ENCODE peak calls at places on chromosomes 11 and 22, in ten cellular contexts. Y is HCT116; C is stomach; O is ascending aorta; X is cardiac muscle cell; H is heart right ventricle; U is breast epithelium; D is CD8-positive, alpha-beta T cell; B is neural progenitor cell; N is mucosa of descending colon. G is an unnamed sample. For H3K9me3, the result is how much of the 10 kb centered on the place peaks cover.

GRCh38 chr11:101487775-101488174 is 96.0 kb downstream of the TRPC6 start:
- DNase-seq in Y (no peak), C (no peak), O (no peak), X (no peak), H (no peak), U (no peak), D (no peak), B (no peak), N (no peak), G (no peak)

GRCh38 chr11:64233913-64234839 is at the start of gene VEGFB:
- DNase-seq in Y (no peak), C (peak), O (no peak), X (peak), H (peak), U (no peak), D (peak), B (peak), N (peak), G (peak)

GRCh38 chr11:16925495-16926065 is 88.6 kb downstream of the PLEKHA7 start:
- DNase-seq in Y (peak), C (no peak), O (no peak), X (peak), H (peak), U (peak), D (no peak), B (peak), N (peak), G (peak)

GRCh38 chr11:69135420-69136363 is 20.0 kb upstream of the SMIM38 start:
- DNase-seq in Y (no peak), C (no peak), O (no peak), X (no peak), H (no peak), U (no peak), D (no peak), B (no peak), N (no peak), G (no peak)

GRCh38 chr11:8209208-8209807 is 40.5 kb upstream of the RIC3 start:
- DNase-seq in Y (no peak), C (peak), O (no peak), X (no peak), H (no peak), U (no peak), D (no peak), B (no peak), N (no peak), G (no peak)

GRCh38 chr22:43628253-43628649 is 183.9 kb downstream of the EFCAB6 start:
- DNase-seq in Y (no peak), C (no peak), O (no peak), X (no peak), H (no peak), U (no peak), D (no peak), B (no peak), N (no peak), G (no peak)

GRCh38 chr11:70876685-70877084 is 375.7 kb downstream of the SHANK2 start:
- DNase-seq in Y (no peak), C (peak), O (no peak), X (no peak), H (no peak), U (no peak), D (no peak), B (no peak), N (no peak), G (no peak)

GRCh38 chr11:43580735-43581369 is 99.7 kb upstream of the HSD17B12 start:
- DNase-seq in Y (no peak), C (no peak), O (no peak), X (peak), H (no peak), U (no peak), D (no peak), B (peak), N (no peak), G (no peak)

GRCh38 chr11:71962428-71963038 is 33.7 kb downstream of the RNF121 start:
- DNase-seq in Y (no peak), C (no peak), O (no peak), X (no peak), H (no peak), U (no peak), D (no peak), B (no peak), N (no peak), G (no peak)

GRCh38 chr11:129366737-129367597 is 8.7 kb upstream of the BARX2 start:
- DNase-seq in Y (no peak), C (no peak), O (no peak), X (no peak), H (no peak), U (no peak), D (no peak), B (no peak), N (no peak), G (no peak)

GRCh38 chr11:70894566-70894965 is 357.8 kb downstream of the SHANK2 start:
- DNase-seq in Y (no peak), C (no peak), O (no peak), X (no peak), H (no peak), U (no peak), D (no peak), B (no peak), N (no peak), G (no peak)

GRCh38 chr11:11501546-11502274 is 120.1 kb downstream of the GALNT18 start:
- DNase-seq in Y (no peak), C (no peak), O (no peak), X (no peak), H (no peak), U (no peak), D (no peak), B (no peak), N (no peak), G (no peak)

GRCh38 chr11:11416917-11417316 is 63.9 kb upstream of the CSNK2A3 start:
- DNase-seq in Y (no peak), C (no peak), O (no peak), X (no peak), H (no peak), U (no peak), D (no peak), B (no peak), N (no peak), G (no peak)

GRCh38 chr11:6544921-6545850 is 48.1 kb downstream of the DNHD1 start:
- DNase-seq in Y (no peak), C (no peak), O (no peak), X (no peak), H (no peak), U (no peak), D (no peak), B (no peak), N (no peak), G (no peak)

DNA sequence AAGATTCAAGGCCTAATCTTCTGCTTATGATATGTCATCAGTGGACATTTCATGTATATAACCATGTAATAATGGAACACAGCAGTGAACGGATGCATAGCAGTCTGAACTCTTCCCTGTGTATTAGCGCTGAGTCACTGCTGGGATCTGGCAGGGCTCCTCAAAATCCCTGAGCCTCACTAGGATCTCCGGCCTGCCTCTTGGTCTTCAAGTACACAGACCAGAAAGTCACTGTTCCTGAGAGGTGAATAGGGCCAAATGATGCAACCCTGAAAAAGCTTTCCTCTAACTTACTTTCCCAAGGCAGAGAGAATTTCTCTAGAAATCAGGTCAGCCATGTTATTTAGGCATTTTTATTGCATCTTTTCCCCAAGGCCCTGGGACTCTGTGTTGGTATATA is 35.0 kb downstream of the POU2AF1 start:
- DNase-seq in Y (no peak), C (no peak), O (no peak), X (no peak), H (no peak), U (no peak), D (no peak), B (no peak), N (no peak), G (peak)
- TF ChIP-seq CTCF in Y (no peak), C (no peak), O (no peak), X (no peak), H (no peak), U (no peak), D (no peak), B (no peak), N (no peak), G (no peak)

DNA sequence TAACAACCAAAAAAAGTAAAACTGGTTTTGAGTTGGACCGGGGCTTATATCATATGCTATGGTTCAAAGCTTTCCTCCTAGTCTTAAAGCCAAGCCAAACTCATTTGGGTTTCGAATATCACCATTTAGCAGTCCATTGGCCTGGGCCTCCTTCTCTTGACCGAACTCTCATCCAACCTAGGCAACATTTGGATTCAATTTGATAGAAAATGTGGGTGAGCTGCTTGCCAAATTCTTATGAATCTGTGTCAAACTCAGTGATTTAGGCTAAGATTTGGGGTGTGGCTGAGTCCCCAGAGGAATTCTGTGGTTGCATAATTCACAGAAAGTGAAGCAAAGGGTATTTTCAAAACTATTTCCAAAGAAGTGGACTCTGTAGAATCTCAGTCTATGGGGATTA is 83.7 kb downstream of the BLID start:
- DNase-seq in Y (no peak), C (no peak), O (no peak), X (no peak), H (no peak), U (no peak), D (no peak), B (no peak), N (no peak), G (no peak)
- H3K4me3 ChIP-seq in Y (no peak), C (no peak), O (no peak), X (no peak), H (no peak), U (no peak), D (no peak), B (no peak), N (no peak), G (no peak)

DNA sequence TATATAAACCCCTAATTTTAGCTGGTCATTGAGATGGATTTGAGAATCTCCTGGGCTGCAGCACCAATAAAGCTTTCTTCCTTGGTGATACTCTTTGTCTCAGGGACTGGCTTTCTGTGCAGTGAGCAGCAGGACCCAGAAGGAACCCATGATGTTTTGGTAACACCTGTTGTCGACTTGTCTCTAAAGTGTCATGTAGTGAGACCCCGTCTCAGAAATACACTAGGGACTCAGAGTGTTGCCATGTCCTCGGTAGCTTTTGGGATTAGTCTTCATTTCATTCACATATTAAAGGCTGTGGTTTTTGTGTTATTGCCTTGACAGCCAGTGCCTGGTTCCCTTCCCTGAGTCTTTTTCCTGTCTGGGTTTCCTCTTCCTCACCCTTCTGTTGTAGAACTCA is 1078.7 kb downstream of the TBC1D22A start:
- DNase-seq in Y (no peak), C (no peak), O (no peak), X (no peak), H (no peak), U (no peak), D (no peak), B (no peak), N (no peak), G (no peak)
- H3K9me3 ChIP-seq in Y (under half), C (under half), O (under half), X (under half), H (under half), U (under half), D (under half), B (under half), N (under half), G (under half)

GRCh38 chr11:116840224-116840745 is 2.9 kb upstream of the APOA1 start:
- DNase-seq in Y (no peak), C (no peak), O (no peak), X (peak), H (no peak), U (no peak), D (no peak), B (peak), N (no peak), G (no peak)
- TF ChIP-seq CTCF in Y (peak), C (no peak), O (no peak), X (peak), H (peak), U (no peak), D (no peak), B (peak), N (no peak), G (no peak)

GRCh38 chr11:47354913-47355282 is 2.4 kb upstream of the MYBPC3 start:
- DNase-seq in Y (no peak), C (no peak), O (no peak), X (no peak), H (peak), U (no peak), D (no peak), B (no peak), N (no peak), G (no peak)
- H3K4me3 ChIP-seq in Y (peak), C (peak), O (peak), X (peak), H (peak), U (peak), D (no peak), B (peak), N (no peak), G (peak)

GRCh38 chr22:47400701-47401591 is 638.5 kb downstream of the TBC1D22A start:
- DNase-seq in Y (no peak), C (no peak), O (no peak), X (no peak), H (no peak), U (no peak), D (no peak), B (no peak), N (no peak), G (no peak)

GRCh38 chr22:47402876-47403525 is 640.6 kb downstream of the TBC1D22A start:
- DNase-seq in Y (no peak), C (no peak), O (no peak), X (no peak), H (no peak), U (no peak), D (no peak), B (no peak), N (no peak), G (no peak)

GRCh38 chr22:47401592-47401898 is 639.1 kb downstream of the TBC1D22A start:
- DNase-seq in Y (no peak), C (no peak), O (no peak), X (no peak), H (no peak), U (no peak), D (no peak), B (no peak), N (no peak), G (no peak)

GRCh38 chr22:47398921-47399790 is 636.7 kb downstream of the TBC1D22A start:
- DNase-seq in Y (no peak), C (no peak), O (no peak), X (no peak), H (no peak), U (no peak), D (no peak), B (no peak), N (no peak), G (no peak)

DNA sequence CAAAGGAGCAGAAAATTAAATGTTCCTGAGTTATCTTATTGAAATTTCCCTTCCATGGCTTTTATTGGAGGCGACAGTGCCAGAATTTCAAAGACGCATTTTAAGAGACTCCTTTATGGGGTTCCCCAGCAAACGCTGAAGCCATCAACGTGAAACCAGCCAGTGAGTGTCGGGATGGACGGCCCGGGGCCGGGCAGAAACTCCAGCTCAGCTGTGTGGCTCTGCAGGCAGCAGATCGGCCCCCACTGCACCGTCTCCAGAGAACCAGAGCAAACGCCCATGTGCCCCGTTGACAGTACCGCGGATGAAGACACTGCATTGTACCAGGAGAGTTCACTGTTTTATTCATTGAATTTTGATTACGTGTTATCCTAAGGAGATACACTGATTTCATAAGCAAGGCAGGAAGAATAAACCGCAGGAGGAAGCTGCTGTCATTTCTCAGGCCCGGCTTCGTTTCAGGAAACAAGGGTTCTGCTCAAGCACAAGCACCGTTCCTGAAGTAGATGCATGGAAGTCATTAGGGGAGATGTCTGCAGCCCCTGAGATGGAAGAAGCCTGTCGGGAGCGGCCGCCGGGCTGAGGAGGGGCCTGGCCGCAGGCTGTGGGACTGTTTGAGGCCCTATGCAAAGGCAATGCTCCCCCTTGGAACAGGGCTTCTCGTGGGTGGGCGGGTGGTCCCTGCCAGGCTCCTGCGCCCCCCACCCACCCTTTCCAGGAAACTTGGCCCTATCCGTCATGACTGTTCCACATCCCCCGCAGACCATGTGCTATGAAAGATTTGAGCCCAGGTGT is 639.7 kb downstream of the TBC1D22A start:
- DNase-seq in Y (no peak), C (no peak), O (no peak), X (no peak), H (no peak), U (no peak), D (no peak), B (no peak), N (no peak), G (no peak)
- H3K9me3 ChIP-seq in Y (under half), C (under half), O (under half), X (under half), H (under half), U (under half), D (under half), B (under half), N (under half), G (under half)